ENCODE peak calls at places on chromosome 5, in seven cellular contexts. T is SK-N-SH, E is heart right ventricle, C is colonic mucosa, M is H1, J is tibial artery, H is tibial nerve. S is an unnamed sample. For H3K4me1, the result is how much of the 10 kb centered on the place peaks cover.

GRCh38 chr5:34586117-34586885 is 69.8 kb upstream of the RAI14 start:
- DNase-seq in C (no peak), T (no peak), E (no peak), J (no peak), M (no peak), H (no peak), S (no peak)

GRCh38 chr5:83118471-83118870 is 41.1 kb downstream of the XRCC4 start:
- DNase-seq in J (no peak), C (no peak), T (no peak), E (no peak), H (no peak), M (no peak), S (no peak)

GRCh38 chr5:118126159-118126558 is 862.2 kb downstream of the DTWD2 start:
- DNase-seq in C (no peak), J (no peak), E (no peak), T (no peak), H (no peak), M (no peak), S (no peak)

GRCh38 chr5:78604693-78605092 is 43.9 kb downstream of the LHFPL2 start:
- DNase-seq in H (no peak), J (no peak), M (no peak), E (no peak), T (no peak), C (no peak), S (no peak)

GRCh38 chr5:115419794-115420585 is 123.5 kb upstream of the CCDC112 start:
- DNase-seq in H (no peak), J (no peak), E (no peak), T (no peak), M (no peak), C (no peak), S (peak)

GRCh38 chr5:124060413-124061095 is 548.6 kb downstream of the CSNK1G3 start:
- DNase-seq in E (no peak), J (no peak), T (no peak), M (no peak), C (no peak), H (no peak), S (no peak)

GRCh38 chr5:149381986-149382338 is 2.9 kb upstream of the IL17B start:
- DNase-seq in M (peak), E (peak), H (peak), T (peak), C (peak), J (peak), S (peak)

GRCh38 chr5:133230823-133231578 is 179.2 kb downstream of the HSPA4 start:
- DNase-seq in T (no peak), E (no peak), J (no peak), M (no peak), H (no peak), C (no peak), S (no peak)

GRCh38 chr5:77719666-77720363 is 56.3 kb downstream of the TBCA start:
- DNase-seq in T (no peak), C (no peak), M (no peak), E (no peak), H (no peak), J (no peak), S (no peak)

GRCh38 chr5:62521319-62521718 is 57.3 kb upstream of the LRRC70 start:
- DNase-seq in E (no peak), H (no peak), J (no peak), T (no peak), M (no peak), C (no peak), S (no peak)

GRCh38 chr5:172792693-172793570 is 21.9 kb upstream of the DUSP1 start:
- DNase-seq in J (peak), C (no peak), H (no peak), T (no peak), M (no peak), E (no peak), S (no peak)

GRCh38 chr5:45271626-45272025 is 424.6 kb downstream of the HCN1 start:
- DNase-seq in J (no peak), T (no peak), H (no peak), C (no peak), E (no peak), M (no peak), S (no peak)

GRCh38 chr5:41196197-41196596 is 17.1 kb downstream of the C6 start:
- DNase-seq in T (no peak), C (no peak), M (no peak), E (no peak), H (no peak), J (no peak), S (no peak)

GRCh38 chr5:142806769-142807377 is 36.7 kb downstream of the ARHGAP26 start:
- DNase-seq in J (no peak), H (no peak), M (no peak), E (no peak), C (no peak), T (no peak), S (no peak)

GRCh38 chr5:128681764-128682664 is 144.0 kb upstream of the FBN2 start:
- DNase-seq in T (no peak), J (no peak), M (no peak), H (no peak), C (no peak), E (no peak), S (no peak)

GRCh38 chr5:91419571-91420537 is 36.7 kb upstream of the ARRDC3 start:
- DNase-seq in H (peak), J (peak), T (peak), E (peak), M (peak), C (peak), S (peak)

GRCh38 chr5:57863661-57864060 is 381.1 kb upstream of the ACTBL2 start:
- DNase-seq in H (no peak), J (no peak), M (no peak), T (no peak), C (no peak), E (no peak), S (peak)

GRCh38 chr5:42555797-42556196 is 132.6 kb downstream of the GHR start:
- DNase-seq in T (no peak), H (no peak), E (no peak), M (no peak), J (no peak), C (no peak), S (no peak)

GRCh38 chr5:96957125-96958041 is 21.5 kb downstream of the LNPEP start:
- DNase-seq in E (no peak), C (no peak), M (no peak), J (no peak), H (no peak), T (no peak), S (no peak)

GRCh38 chr5:91636351-91636750 is 253.2 kb upstream of the ARRDC3 start:
- DNase-seq in J (no peak), E (no peak), H (no peak), C (no peak), T (no peak), M (no peak), S (no peak)

GRCh38 chr5:685262-686171 is 7.6 kb downstream of the TPPP start:
- DNase-seq in T (peak), C (no peak), M (no peak), J (no peak), H (no peak), E (no peak), S (peak)

GRCh38 chr5:683619-684481 is 9.3 kb downstream of the TPPP start:
- DNase-seq in J (no peak), C (no peak), E (no peak), H (no peak), M (no peak), T (no peak), S (no peak)

GRCh38 chr5:684771-685216 is 8.4 kb downstream of the TPPP start:
- DNase-seq in J (no peak), T (no peak), C (no peak), H (no peak), M (no peak), E (no peak), S (no peak)
- H3K27ac ChIP-seq in J (no peak), T (no peak), C (no peak), H (no peak), M (no peak), E (no peak), S (no peak)

GRCh38 chr5:158819095-158819494 is 280.6 kb downstream of the EBF1 start:
- DNase-seq in E (no peak), C (no peak), M (no peak), H (no peak), T (no peak), J (no peak), S (no peak)
- H3K4me3 ChIP-seq in E (no peak), C (no peak), M (no peak), H (no peak), T (no peak), J (no peak), S (no peak)

DNA sequence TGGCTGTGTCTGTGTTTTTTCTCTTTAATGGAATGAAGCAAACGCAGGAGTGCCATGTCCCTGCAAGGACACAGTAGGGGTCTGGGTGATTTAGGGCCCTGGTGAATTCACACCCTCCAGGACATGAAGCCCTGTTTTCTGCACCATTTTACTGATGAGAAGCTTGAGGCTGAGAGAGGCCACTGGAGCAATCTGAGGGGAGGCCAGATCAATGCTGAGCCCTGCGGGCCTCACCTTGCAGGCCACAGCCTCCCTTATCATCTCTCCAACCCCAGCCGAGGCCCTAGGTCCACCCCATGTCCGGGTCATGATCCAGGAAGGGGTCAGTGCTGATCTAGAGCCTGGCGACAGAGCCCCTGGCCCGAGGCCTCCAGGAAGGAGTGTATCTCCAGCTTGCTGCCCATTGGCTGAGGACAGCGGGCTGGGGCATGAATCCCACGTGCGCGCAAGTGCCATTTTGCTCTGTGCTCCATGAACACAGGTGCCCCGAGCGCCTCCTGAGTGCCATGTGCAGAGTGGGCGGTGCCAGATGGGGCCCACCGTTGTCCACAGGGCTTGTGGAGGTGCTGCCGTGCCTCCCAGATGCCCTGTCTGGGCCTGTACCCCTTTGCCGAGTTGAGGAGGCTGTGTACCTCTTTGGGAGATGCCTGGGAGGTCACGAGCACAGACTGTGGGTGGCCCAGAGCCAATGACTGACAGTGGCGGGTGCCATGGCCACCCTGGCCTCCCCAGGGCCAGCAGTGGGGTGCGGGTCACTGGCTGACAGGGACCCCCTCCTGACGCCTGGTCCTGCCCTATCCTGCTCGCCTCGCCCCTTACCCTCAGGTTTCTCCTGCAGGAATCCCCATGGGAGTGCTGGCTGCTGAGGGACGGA is 32.3 kb upstream of the LPCAT1 start:
- DNase-seq in M (peak), H (no peak), T (no peak), C (peak), J (peak), E (no peak), S (peak)
- H3K4me1 ChIP-seq in M (under half), H (under half), T (under half), C (under half), J (under half), E (under half), S (under half)

DNA sequence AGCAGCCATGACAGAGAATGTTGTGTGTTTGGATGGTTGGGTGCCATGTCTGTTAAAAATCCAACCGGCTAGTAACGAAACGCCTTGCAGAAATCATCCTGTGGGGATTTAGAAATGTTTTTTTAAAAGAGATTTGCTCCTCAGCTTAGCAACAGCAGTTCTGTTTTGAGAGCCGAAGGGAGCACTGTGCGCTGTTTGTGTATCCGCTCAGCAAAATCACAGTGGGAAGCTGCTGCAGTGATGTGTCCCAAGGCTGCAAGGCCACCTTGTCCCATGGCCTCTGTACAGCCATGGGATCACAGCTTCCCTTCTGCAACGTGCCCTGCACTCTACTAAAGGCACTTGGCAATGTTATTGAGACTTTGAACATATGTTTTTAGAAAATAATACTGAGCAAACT is 40.9 kb downstream of the TRIO start:
- DNase-seq in M (no peak), J (no peak), E (no peak), T (no peak), C (no peak), H (no peak), S (no peak)
- H3K27ac ChIP-seq in M (no peak), J (peak), E (peak), T (peak), C (peak), H (peak), S (peak)

GRCh38 chr5:7395432-7396168 is at the start of gene ADCY2:
- DNase-seq in H (no peak), J (no peak), E (no peak), C (no peak), T (peak), M (peak), S (no peak)
- H3K4me3 ChIP-seq in H (peak), J (peak), E (peak), C (peak), T (no peak), M (peak), S (peak)

DNA sequence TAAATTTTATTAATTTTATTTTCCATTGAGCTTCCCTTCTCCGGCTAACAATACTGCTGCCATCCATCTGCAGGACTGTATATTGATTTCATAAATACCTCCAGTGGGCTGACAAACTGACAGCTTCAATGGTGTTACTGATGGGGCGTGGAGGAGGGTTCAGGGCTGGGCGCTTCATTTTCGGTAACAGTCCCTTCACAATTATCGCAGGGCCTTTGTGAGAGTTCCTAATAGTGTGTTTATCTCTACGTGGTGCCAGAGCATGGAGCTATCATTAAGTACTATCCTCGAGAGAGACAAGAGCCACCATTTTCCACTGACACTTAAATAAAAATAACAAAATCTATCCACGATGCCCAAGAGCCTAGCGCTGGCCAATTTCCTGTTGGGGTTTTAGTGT is 307.0 kb upstream of the PANK3 start:
- DNase-seq in T (no peak), C (no peak), J (no peak), E (no peak), M (no peak), H (no peak), S (no peak)
- H3K4me1 ChIP-seq in T (under half), C (under half), J (under half), E (under half), M (under half), H (under half), S (half or more)

S was measured in SJSA1.